ENCODE peak calls at places on chromosomes 12 and 14, in eight cellular contexts. B is HCT116; P is ascending aorta; L is neuronal stem cell; R is BJ; E is CD4-positive, alpha-beta memory T cell; X is fibroblast of lung; Y is BE2C. W is an unnamed sample.

GRCh38 chr12:50589650-50590435 is 85.1 kb downstream of the DIP2B start:
- DNase-seq in B (no peak), P (no peak), L (no peak), R (peak; percentile 77), E (peak; percentile 15), X (peak; percentile 97), Y (peak; percentile 21), W (no peak)

GRCh38 chr14:102655154-102655553 is 62.7 kb downstream of the RCOR1 start:
- DNase-seq in B (no peak), P (no peak), L (no peak), R (no peak), E (no peak), X (peak; percentile 73), Y (no peak), W (peak; percentile 53)

GRCh38 chr14:70245026-70245425 is 56.3 kb upstream of the SLC8A3 start:
- DNase-seq in B (no peak), P (no peak), L (no peak), R (no peak), E (no peak), X (no peak), Y (no peak), W (no peak)

GRCh38 chr14:67424539-67424938 is 12.6 kb upstream of the PLEK2 start:
- DNase-seq in B (no peak), P (no peak), L (no peak), R (no peak), E (no peak), X (no peak), Y (no peak), W (no peak)

GRCh38 chr12:115451151-115451784 is 767.3 kb upstream of the TBX3 start:
- DNase-seq in B (no peak), P (no peak), L (no peak), R (no peak), E (no peak), X (no peak), Y (peak; percentile 38), W (no peak)

GRCh38 chr12:47707905-47708543 is 2.2 kb upstream of the RPAP3 start:
- DNase-seq in B (no peak), P (no peak), L (no peak), R (no peak), E (no peak), X (no peak), Y (no peak), W (no peak)

GRCh38 chr14:64612021-64612380 is 62.2 kb downstream of the PPP1R36 start:
- DNase-seq in B (no peak), P (no peak), L (no peak), R (peak; percentile 51), E (no peak), X (peak; percentile 93), Y (no peak), W (peak; percentile 47)

GRCh38 chr12:49705479-49706267 is 1.5 kb downstream of the FMNL3 start:
- DNase-seq in B (no peak), P (peak; percentile 24), L (no peak), R (no peak), E (no peak), X (peak; percentile 85), Y (peak; percentile 22), W (peak; percentile 47)

GRCh38 chr12:6375269-6376078 is at the start of gene SCNN1A:
- DNase-seq in B (no peak), P (no peak), L (no peak), R (no peak), E (no peak), X (no peak), Y (no peak), W (no peak)

GRCh38 chr14:84927096-84927910 is 602.6 kb upstream of the FLRT2 start:
- DNase-seq in B (no peak), P (no peak), L (no peak), R (no peak), E (no peak), X (peak; percentile 3), Y (no peak), W (no peak)

GRCh38 chr12:120224304-120225199 is 23.6 kb upstream of the RPLP0 start:
- DNase-seq in B (no peak), P (no peak), L (no peak), R (no peak), E (no peak), X (no peak), Y (peak; percentile 77), W (no peak)

GRCh38 chr12:60832300-60832699 is 1236.5 kb downstream of the SLC16A7 start:
- DNase-seq in B (no peak), P (no peak), L (no peak), R (no peak), E (no peak), X (no peak), Y (no peak), W (no peak)

GRCh38 chr12:22518067-22518719 is 26.1 kb downstream of the C2CD5 start:
- DNase-seq in B (no peak), P (no peak), L (no peak), R (no peak), E (no peak), X (peak; percentile 61), Y (peak; percentile 8), W (no peak)

GRCh38 chr14:89912667-89913211 is 41.8 kb downstream of the EFCAB11 start:
- DNase-seq in B (no peak), P (no peak), L (peak; percentile 23), R (peak; percentile 98), E (no peak), X (peak; percentile 98), Y (no peak), W (peak; percentile 91)

GRCh38 chr12:12319501-12320322 is 30.3 kb downstream of the MANSC1 start:
- DNase-seq in B (no peak), P (no peak), L (no peak), R (no peak), E (no peak), X (peak; percentile 39), Y (no peak), W (no peak)

GRCh38 chr14:30608533-30609006 is 13.5 kb upstream of the SCFD1 start:
- DNase-seq in B (no peak), P (no peak), L (no peak), R (no peak), E (no peak), X (peak; percentile 61), Y (no peak), W (peak; percentile 55)

GRCh38 chr12:121579981-121580868 is 598 bp downstream of the KDM2B start:
- DNase-seq in B (no peak), P (no peak), L (peak; percentile 85), R (no peak), E (peak; percentile 77), X (peak; percentile 57), Y (peak; percentile 85), W (no peak)

GRCh38 chr14:69547701-69548348 is 26.8 kb downstream of the CCDC177 start:
- DNase-seq in B (no peak), P (no peak), L (peak; percentile 66), R (no peak), E (no peak), X (peak; percentile 53), Y (peak; percentile 66), W (no peak)

GRCh38 chr12:57104292-57104910 is 6.8 kb downstream of the STAT6 start:
- DNase-seq in B (no peak), P (no peak), L (no peak), R (no peak), E (no peak), X (no peak), Y (no peak), W (no peak)

DNA sequence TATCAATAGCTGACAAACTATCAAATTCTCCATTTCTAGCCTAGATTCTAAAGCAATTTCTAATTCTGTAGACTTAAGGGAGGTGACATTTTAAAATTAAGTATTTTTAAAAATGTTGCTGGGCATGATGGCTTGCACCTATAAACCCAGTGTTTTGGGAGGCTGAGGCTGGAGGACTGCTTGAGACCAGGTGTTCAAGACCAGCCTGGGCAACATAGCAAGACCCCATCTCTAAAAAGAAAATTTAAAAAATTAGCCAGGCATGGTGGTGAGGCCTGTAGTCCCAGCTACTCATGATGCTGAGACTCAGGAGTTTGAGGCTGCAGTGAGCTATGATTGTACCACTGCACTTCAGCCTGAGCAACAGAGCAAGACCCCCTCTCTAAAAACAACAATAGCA is 15.1 kb downstream of the MGST1 start:
- DNase-seq in B (no peak), P (no peak), L (no peak), R (no peak), E (no peak), X (no peak), Y (no peak), W (no peak)
- H3K36me3 ChIP-seq in B (peaks cover 23% of the 10 kb centered on the region), P (no peaks in the 10 kb centered on the region), L (peaks cover 42% of the 10 kb centered on the region), R (peaks cover 8% of the 10 kb centered on the region), E (no peaks in the 10 kb centered on the region), X (peaks cover 6% of the 10 kb centered on the region), Y (no peaks in the 10 kb centered on the region), W (no peaks in the 10 kb centered on the region)

GRCh38 chr14:21395450-21395849 is 11.6 kb upstream of the SUPT16H start:
- DNase-seq in B (no peak), P (no peak), L (no peak), R (no peak), E (no peak), X (no peak), Y (no peak), W (no peak)
- H3K36me3 ChIP-seq in B (peaks cover 87% of the 10 kb centered on the region), P (peaks cover 98% of the 10 kb centered on the region), L (peaks cover 100% of the 10 kb centered on the region), R (peaks cover 42% of the 10 kb centered on the region), E (peaks cover 86% of the 10 kb centered on the region), X (peaks cover 26% of the 10 kb centered on the region), Y (peaks cover 94% of the 10 kb centered on the region), W (peaks cover 8% of the 10 kb centered on the region)

GRCh38 chr12:123721245-123721644 is 9.1 kb downstream of the ATP6V0A2 start:
- DNase-seq in B (no peak), P (no peak), L (no peak), R (no peak), E (no peak), X (no peak), Y (no peak), W (no peak)

GRCh38 chr12:123723011-123723410 is 10.9 kb downstream of the ATP6V0A2 start:
- DNase-seq in B (no peak), P (no peak), L (no peak), R (no peak), E (no peak), X (peak; percentile 12), Y (no peak), W (no peak)

GRCh38 chr12:123726962-123727361 is 14.8 kb downstream of the ATP6V0A2 start:
- DNase-seq in B (no peak), P (no peak), L (no peak), R (no peak), E (no peak), X (no peak), Y (no peak), W (no peak)

GRCh38 chr12:123723765-123724164 is 11.6 kb downstream of the ATP6V0A2 start:
- DNase-seq in B (no peak), P (no peak), L (no peak), R (no peak), E (no peak), X (no peak), Y (no peak), W (no peak)

GRCh38 chr12:123726244-123726643 is 14.1 kb downstream of the ATP6V0A2 start:
- DNase-seq in B (no peak), P (no peak), L (no peak), R (no peak), E (no peak), X (no peak), Y (no peak), W (no peak)
- H3K36me3 ChIP-seq in B (peaks cover 14% of the 10 kb centered on the region), P (peaks cover 24% of the 10 kb centered on the region), L (peaks cover 94% of the 10 kb centered on the region), R (peaks cover 8% of the 10 kb centered on the region), E (peaks cover 28% of the 10 kb centered on the region), X (no peaks in the 10 kb centered on the region), Y (peaks cover 43% of the 10 kb centered on the region), W (no peaks in the 10 kb centered on the region)

DNA sequence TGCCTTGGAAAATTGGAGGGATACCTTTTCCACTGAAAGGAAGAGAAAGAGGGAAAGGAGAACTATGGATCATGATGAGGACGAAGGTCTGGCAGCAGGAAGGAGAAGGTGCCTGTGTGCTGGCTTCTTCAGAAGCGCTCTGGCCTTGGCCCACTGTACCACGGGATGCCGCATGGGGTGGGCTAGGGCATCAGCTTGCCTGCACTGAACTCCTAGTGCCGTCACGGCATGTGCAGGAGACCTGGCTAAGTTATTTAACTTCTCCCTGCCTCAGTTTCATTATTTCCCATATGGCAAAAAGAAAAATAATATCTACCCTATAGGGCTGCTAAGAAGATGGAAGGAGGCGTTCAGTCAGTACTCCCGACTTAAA is 28.1 kb downstream of the FBXO21 start:
- DNase-seq in B (no peak), P (no peak), L (no peak), R (no peak), E (no peak), X (no peak), Y (no peak), W (no peak)
- H3K36me3 ChIP-seq in B (peaks cover 55% of the 10 kb centered on the region), P (peaks cover 90% of the 10 kb centered on the region), L (peaks cover 100% of the 10 kb centered on the region), R (peaks cover 29% of the 10 kb centered on the region), E (peaks cover 87% of the 10 kb centered on the region), X (peaks cover 15% of the 10 kb centered on the region), Y (peaks cover 91% of the 10 kb centered on the region), W (peaks cover 1% of the 10 kb centered on the region)

W was measured in kidney epithelial cell.